ENCODE peak calls at places on chromosome 1, in four cellular contexts. P, L, Q and R are unnamed samples.

GRCh38 chr1:175099916-175100315 is 32.3 kb downstream of the TNN start:
- DNase-seq in Q (no peak), L (no peak), P (no peak), R (no peak)

GRCh38 chr1:170461362-170461761 is 70.6 kb upstream of the GORAB start:
- DNase-seq in L (no peak), Q (no peak), P (no peak), R (no peak)

GRCh38 chr1:101235696-101236545 is 898 bp upstream of the S1PR1 start:
- DNase-seq in P (no peak), Q (peak; percentile 60), L (peak; percentile 35), R (peak; percentile 30)

GRCh38 chr1:219209578-219209977 is 35.9 kb downstream of the LYPLAL1 start:
- DNase-seq in P (no peak), L (no peak), Q (no peak), R (no peak)

GRCh38 chr1:26666855-26667254 is 29.0 kb upstream of the ARID1A start:
- DNase-seq in P (no peak), Q (no peak), L (no peak), R (no peak)

GRCh38 chr1:114110011-114110410 is 43.7 kb downstream of the SYT6 start:
- DNase-seq in L (no peak), Q (no peak), P (no peak), R (no peak)

GRCh38 chr1:77126309-77126708 is 92.9 kb downstream of the PIGK start:
- DNase-seq in P (no peak), L (no peak), Q (no peak), R (no peak)

GRCh38 chr1:48019714-48020315 is 22.6 kb upstream of the TRABD2B start:
- DNase-seq in Q (peak; percentile 75), L (no peak), P (no peak), R (no peak)

GRCh38 chr1:18077657-18078215 is 29.9 kb upstream of the IGSF21 start:
- DNase-seq in L (no peak), P (no peak), Q (no peak), R (no peak)

GRCh38 chr1:77143529-77144121 is 75.6 kb downstream of the PIGK start:
- DNase-seq in P (no peak), L (no peak), Q (no peak), R (no peak)

GRCh38 chr1:228341814-228342626 is 64.6 kb downstream of the TRIM11 start:
- DNase-seq in Q (peak; percentile 21), L (no peak), P (no peak), R (no peak)

GRCh38 chr1:24929876-24930702 is at the start of gene RUNX3:
- DNase-seq in L (peak; percentile 64), P (no peak), Q (peak; percentile 65), R (peak; percentile 96)

GRCh38 chr1:66302810-66303209 is 231.1 kb upstream of the SGIP1 start:
- DNase-seq in P (no peak), Q (no peak), L (no peak), R (no peak)

GRCh38 chr1:185050823-185051451 is 5.6 kb downstream of the RNF2 start:
- DNase-seq in P (no peak), L (no peak), Q (no peak), R (no peak)

GRCh38 chr1:96365076-96365475 is 356.5 kb upstream of the PTBP2 start:
- DNase-seq in Q (no peak), P (no peak), L (no peak), R (no peak)

GRCh38 chr1:200891774-200892157 is 2.9 kb upstream of the INAVA start:
- DNase-seq in P (no peak), L (no peak), Q (no peak), R (peak; percentile 5)

GRCh38 chr1:207818971-207819451 is 67.2 kb downstream of the CD46 start:
- DNase-seq in L (no peak), P (no peak), Q (peak; percentile 63), R (no peak)

GRCh38 chr1:199403421-199404116 is 623.9 kb upstream of the NR5A2 start:
- DNase-seq in L (no peak), Q (no peak), P (no peak), R (no peak)

GRCh38 chr1:24189528-24189927 is 2.4 kb upstream of the IFNLR1 start:
- DNase-seq in L (no peak), P (no peak), Q (no peak), R (no peak)

GRCh38 chr1:103087261-103087660 is 21.1 kb downstream of the COL11A1 start:
- DNase-seq in L (no peak), Q (no peak), P (no peak), R (no peak)

GRCh38 chr1:192954705-192955265 is 104.4 kb downstream of the UCHL5 start:
- DNase-seq in L (no peak), Q (peak; percentile 31), P (no peak), R (no peak)

GRCh38 chr1:62076286-62076685 is 118.4 kb upstream of the L1TD1 start:
- DNase-seq in Q (no peak), L (no peak), P (no peak), R (no peak)

GRCh38 chr1:15657026-15657425 is 27.1 kb upstream of the PLEKHM2 start:
- DNase-seq in Q (no peak), P (no peak), L (no peak), R (no peak)

GRCh38 chr1:8155528-8156186 is 129.5 kb upstream of the ERRFI1 start:
- DNase-seq in P (no peak), L (peak; percentile 34), Q (no peak), R (no peak)

GRCh38 chr1:106534612-106535011 is 521.9 kb upstream of the PRMT6 start:
- DNase-seq in P (no peak), L (no peak), Q (no peak), R (no peak)

GRCh38 chr1:181113061-181113695 is 24.7 kb downstream of the IER5 start:
- DNase-seq in P (no peak), L (no peak), Q (no peak), R (no peak)

GRCh38 chr1:242873661-242874060 is 349.2 kb upstream of the PLD5 start:
- DNase-seq in L (no peak), Q (no peak), P (no peak), R (no peak)

GRCh38 chr1:2043886-2044285 is 6.3 kb upstream of the PRKCZ start:
- DNase-seq in L (no peak), Q (no peak), P (no peak), R (no peak)

GRCh38 chr1:234733427-234733826 is 123.4 kb upstream of the IRF2BP2 start:
- DNase-seq in L (no peak), Q (no peak), P (no peak), R (no peak)

GRCh38 chr1:48469616-48470500 is 2.1 kb downstream of the SPATA6 start:
- DNase-seq in L (peak; percentile 71), Q (peak; percentile 69), P (no peak), R (no peak)

GRCh38 chr1:58551741-58552140 is 5.2 kb upstream of the OMA1 start:
- DNase-seq in L (no peak), Q (no peak), P (no peak), R (no peak)

GRCh38 chr1:77683142-77683835 is 831 bp upstream of the ZZZ3 start:
- DNase-seq in P (no peak), Q (peak; percentile 96), L (peak; percentile 93), R (peak; percentile 79)

DNA sequence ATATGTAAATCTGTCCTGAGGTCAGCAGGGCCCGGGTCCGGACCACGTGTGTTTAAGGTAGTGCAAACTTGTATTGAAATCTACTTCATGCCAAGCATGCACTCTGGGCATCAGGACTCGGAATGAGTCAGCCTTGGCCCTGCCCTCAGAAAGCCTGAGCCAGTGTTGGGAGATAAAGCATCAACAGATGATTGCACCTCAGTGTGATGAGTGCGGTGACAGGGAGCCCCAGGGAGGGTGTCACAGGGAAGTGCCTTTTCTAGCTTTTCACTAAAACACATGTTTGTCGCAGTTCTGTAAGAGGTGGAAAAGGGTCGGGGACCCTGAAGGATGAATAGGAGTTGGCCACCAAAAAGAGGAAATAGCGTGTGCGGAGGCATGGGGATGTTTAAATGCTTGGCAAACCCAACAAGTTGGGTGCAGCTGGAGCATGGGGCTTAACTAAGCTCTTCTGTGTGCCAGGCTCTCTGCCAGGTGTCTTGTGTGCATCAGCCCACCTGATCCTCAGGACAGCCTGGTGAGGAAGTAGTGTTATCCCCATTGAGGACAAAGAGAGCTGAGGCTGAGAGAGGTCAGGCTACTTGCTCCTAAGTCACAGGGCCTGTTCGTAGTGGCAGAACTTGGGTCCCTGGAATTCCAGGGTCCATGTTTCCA is 48.2 kb upstream of the EPB41 start:
- DNase-seq in P (no peak), L (no peak), Q (no peak), R (no peak)
- TF ChIP-seq POLR2A in P (no peak), L (no peak), Q (no peak), R (no peak)

DNA sequence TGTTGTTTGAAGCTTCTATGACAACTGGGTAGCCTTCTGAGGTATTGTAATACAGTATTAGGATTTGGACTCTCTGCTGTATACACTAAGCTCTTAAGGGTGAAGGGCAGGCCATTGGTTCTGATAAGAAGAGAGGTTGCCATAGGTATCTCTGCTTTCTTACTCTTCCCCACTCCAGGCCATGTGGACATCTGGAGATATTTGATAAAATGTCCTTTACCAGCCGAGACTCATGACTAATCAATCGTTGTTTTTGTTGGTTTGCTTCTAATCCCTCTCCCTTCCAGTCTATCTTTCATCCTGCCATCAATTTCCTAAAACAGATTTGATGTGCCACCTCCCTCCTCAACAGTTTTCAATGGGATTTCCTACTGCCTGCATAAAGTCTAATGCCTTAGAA is 64.6 kb upstream of the WDR26 start:
- DNase-seq in Q (no peak), P (no peak), L (no peak), R (no peak)
- TF ChIP-seq POLR2A in Q (no peak), P (no peak), L (no peak), R (no peak)

GRCh38 chr1:165352109-165352441 is 4.4 kb downstream of the LMX1A start:
- DNase-seq in Q (no peak), L (no peak), P (no peak), R (no peak)

GRCh38 chr1:165353731-165354671 is 2.5 kb downstream of the LMX1A start:
- DNase-seq in Q (no peak), L (no peak), P (no peak), R (no peak)

GRCh38 chr1:165354739-165355138 is 1.8 kb downstream of the LMX1A start:
- DNase-seq in Q (no peak), L (no peak), P (no peak), R (no peak)

GRCh38 chr1:165350861-165351260 is 5.7 kb downstream of the LMX1A start:
- DNase-seq in Q (no peak), P (no peak), L (no peak), R (no peak)

DNA sequence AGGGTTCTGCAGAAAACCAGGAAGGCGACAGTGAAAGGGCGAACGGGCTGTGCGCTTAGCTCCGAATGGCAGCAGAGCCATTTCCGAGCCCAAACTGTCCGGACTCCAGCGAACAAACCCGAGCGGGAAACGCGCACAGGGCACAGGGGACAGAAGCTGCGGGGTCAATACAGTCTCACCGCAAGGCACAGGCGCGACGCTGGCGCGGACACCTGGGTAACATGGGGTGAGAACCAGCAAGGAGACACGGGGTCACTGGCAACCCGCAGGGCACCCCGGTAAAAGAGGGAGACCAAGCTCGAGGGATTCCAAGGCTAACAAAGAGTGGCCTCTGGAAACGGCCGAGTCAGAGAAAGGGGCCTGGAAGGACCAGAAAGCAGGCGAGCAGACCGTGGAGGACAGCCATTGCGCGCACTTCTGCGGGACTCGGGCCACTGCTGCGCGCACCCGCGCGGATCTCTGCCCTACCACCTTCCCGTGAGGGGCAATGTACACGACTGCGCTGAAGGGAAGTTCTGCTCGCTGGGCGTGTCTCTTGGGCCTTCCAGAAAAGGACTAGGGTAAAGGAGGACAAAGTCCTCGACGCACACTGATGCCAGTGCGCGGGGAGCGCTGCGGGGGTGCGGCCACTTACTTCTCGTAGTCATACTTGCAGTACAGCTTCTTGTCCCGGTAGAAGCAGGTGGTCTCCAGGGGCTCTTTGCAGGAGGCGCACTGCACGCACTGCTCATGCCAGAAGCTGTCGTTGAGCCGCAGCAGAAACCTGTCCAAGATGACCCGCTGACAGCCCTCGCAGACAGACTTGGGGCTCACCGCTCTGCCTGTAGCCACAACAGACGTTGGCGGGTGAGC is 3.8 kb downstream of the LMX1A start:
- DNase-seq in P (no peak), L (no peak), Q (no peak), R (no peak)
- TF ChIP-seq POLR2A in P (no peak), L (no peak), Q (no peak), R (no peak)

GRCh38 chr1:39896909-39897685 is 4.6 kb downstream of the MYCL start:
- DNase-seq in Q (no peak), L (no peak), P (no peak), R (no peak)
- TF ChIP-seq POLR2A in Q (no peak), L (no peak), P (no peak), R (peak; percentile 15)